ENCODE peak calls at places on chromosomes 3 and 15, in four cellular contexts. P is tibial artery, L is brain microvascular endothelial cell, X is hepatocyte. V is an unnamed sample. For H3K36me3, the result is how much of the 10 kb centered on the place peaks cover.

GRCh38 chr3:155178810-155179424 is 98.8 kb downstream of the MME start:
- DNase-seq in P (no peak), L (no peak), X (no peak), V (no peak)

GRCh38 chr15:34065941-34066340 is 26.9 kb upstream of the AVEN start:
- DNase-seq in P (no peak), L (no peak), X (no peak), V (no peak)

GRCh38 chr3:95926904-95927501 is 887.4 kb upstream of the EPHA6 start:
- DNase-seq in P (no peak), L (no peak), X (no peak), V (no peak)

GRCh38 chr3:76482510-76482909 is 557.4 kb upstream of the ROBO2 start:
- DNase-seq in P (no peak), L (no peak), X (no peak), V (no peak)

GRCh38 chr3:184761120-184761841 is 49.4 kb upstream of the MAGEF1 start:
- DNase-seq in P (no peak), L (peak), X (no peak), V (no peak)

GRCh38 chr3:113697192-113698090 is 999 bp upstream of the USF3 start:
- DNase-seq in P (no peak), L (no peak), X (peak), V (no peak)

GRCh38 chr3:25594007-25594502 is 70.7 kb downstream of the TOP2B start:
- DNase-seq in P (no peak), L (peak), X (peak), V (no peak)

GRCh38 chr15:67036775-67037555 is 28.4 kb upstream of the SMAD3 start:
- DNase-seq in P (no peak), L (no peak), X (no peak), V (no peak)

GRCh38 chr15:40769310-40770146 is at the start of gene C15orf62:
- DNase-seq in P (peak), L (no peak), X (peak), V (no peak)

GRCh38 chr3:15096026-15096425 is 2.9 kb downstream of the RBSN start:
- DNase-seq in P (no peak), L (no peak), X (no peak), V (no peak)

GRCh38 chr3:141798455-141798854 is 35.2 kb downstream of the GRK7 start:
- DNase-seq in P (no peak), L (no peak), X (no peak), V (no peak)

GRCh38 chr3:62570888-62571287 is 197.5 kb upstream of the FEZF2 start:
- DNase-seq in P (no peak), L (no peak), X (no peak), V (no peak)

GRCh38 chr3:196055683-196056270 is 26.1 kb downstream of the TFRC start:
- DNase-seq in P (no peak), L (no peak), X (peak), V (no peak)
- H3K36me3 ChIP-seq in P (half or more), L (half or more), X (under half), V (half or more)

GRCh38 chr3:49032646-49033304 is 3.6 kb upstream of the IMPDH2 start:
- DNase-seq in P (no peak), L (no peak), X (no peak), V (no peak)
- H3K36me3 ChIP-seq in P (under half), L (under half), X (under half), V (under half)

GRCh38 chr15:63677778-63678177 is 80.6 kb downstream of the FBXL22 start:
- DNase-seq in P (no peak), L (no peak), X (peak), V (no peak)

GRCh38 chr15:63675263-63675662 is 78.1 kb downstream of the FBXL22 start:
- DNase-seq in P (no peak), L (no peak), X (no peak), V (no peak)

GRCh38 chr15:63678383-63678782 is 81.2 kb downstream of the FBXL22 start:
- DNase-seq in P (no peak), L (no peak), X (no peak), V (no peak)

GRCh38 chr15:63683343-63683951 is 86.3 kb downstream of the FBXL22 start:
- DNase-seq in P (no peak), L (no peak), X (no peak), V (no peak)

GRCh38 chr15:63679588-63679987 is 82.4 kb downstream of the FBXL22 start:
- DNase-seq in P (no peak), L (no peak), X (no peak), V (no peak)
- H3K36me3 ChIP-seq in P (half or more), L (under half), X (under half), V (under half)

DNA sequence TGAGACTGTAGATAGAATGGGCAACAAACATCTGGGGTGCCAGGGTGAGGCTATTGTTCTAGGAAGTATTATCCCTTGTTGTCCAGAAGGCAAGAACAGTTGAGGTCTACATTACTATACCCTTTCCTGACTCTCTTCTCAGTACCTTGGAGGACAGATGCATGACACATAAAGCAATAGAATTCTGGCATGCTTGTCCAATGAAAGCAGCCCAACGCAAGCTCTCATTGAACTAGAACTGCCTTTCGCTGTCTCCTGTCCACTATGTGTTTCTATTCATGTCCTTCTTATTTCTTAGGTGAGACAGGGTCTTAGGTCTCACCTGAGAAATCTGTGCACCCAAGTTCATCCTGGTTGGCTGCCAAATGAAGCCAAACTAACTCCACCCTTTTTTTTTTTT is 68.6 kb downstream of the TGFBR2 start:
- DNase-seq in P (no peak), L (no peak), X (no peak), V (no peak)
- H3K36me3 ChIP-seq in P (half or more), L (half or more), X (under half), V (under half)

GRCh38 chr15:70062321-70062956 is 35.3 kb downstream of the TLE3 start:
- DNase-seq in P (peak), L (peak), X (peak), V (no peak)
- H3K36me3 ChIP-seq in P (under half), L (half or more), X (under half), V (under half)

DNA sequence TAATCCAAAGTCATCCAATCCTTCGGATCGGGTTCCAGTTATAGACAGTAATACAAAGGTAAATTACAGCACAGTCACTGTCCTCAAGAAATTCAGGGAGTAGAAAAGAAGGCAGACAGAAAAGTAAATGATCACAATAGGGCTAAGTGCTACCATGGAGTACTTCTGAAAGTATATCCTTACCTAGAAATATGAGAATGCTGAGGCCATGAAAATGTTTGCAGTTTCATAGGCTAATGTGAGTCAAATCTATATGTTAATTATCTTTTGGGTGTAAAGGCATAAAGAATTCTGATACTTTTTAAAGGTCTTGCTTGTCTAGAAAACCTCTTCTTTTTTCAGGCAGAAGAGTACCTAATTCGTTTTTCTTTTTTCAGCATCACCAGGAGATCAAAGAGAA is 29.8 kb downstream of the PBRM1 start:
- DNase-seq in P (no peak), L (no peak), X (no peak), V (no peak)
- H3K36me3 ChIP-seq in P (half or more), L (half or more), X (under half), V (under half)

GRCh38 chr3:101854608-101855304 is 5.4 kb downstream of the NFKBIZ start:
- DNase-seq in P (no peak), L (no peak), X (no peak), V (no peak)

GRCh38 chr3:101853465-101853864 is 4.2 kb downstream of the NFKBIZ start:
- DNase-seq in P (no peak), L (no peak), X (no peak), V (no peak)

GRCh38 chr3:101852983-101853382 is 3.7 kb downstream of the NFKBIZ start:
- DNase-seq in P (no peak), L (no peak), X (no peak), V (no peak)

GRCh38 chr3:101852315-101852714 is 3.0 kb downstream of the NFKBIZ start:
- DNase-seq in P (no peak), L (no peak), X (no peak), V (no peak)

GRCh38 chr3:101853971-101854370 is 4.7 kb downstream of the NFKBIZ start:
- DNase-seq in P (no peak), L (no peak), X (no peak), V (no peak)
- H3K36me3 ChIP-seq in P (half or more), L (half or more), X (under half), V (half or more)

DNA sequence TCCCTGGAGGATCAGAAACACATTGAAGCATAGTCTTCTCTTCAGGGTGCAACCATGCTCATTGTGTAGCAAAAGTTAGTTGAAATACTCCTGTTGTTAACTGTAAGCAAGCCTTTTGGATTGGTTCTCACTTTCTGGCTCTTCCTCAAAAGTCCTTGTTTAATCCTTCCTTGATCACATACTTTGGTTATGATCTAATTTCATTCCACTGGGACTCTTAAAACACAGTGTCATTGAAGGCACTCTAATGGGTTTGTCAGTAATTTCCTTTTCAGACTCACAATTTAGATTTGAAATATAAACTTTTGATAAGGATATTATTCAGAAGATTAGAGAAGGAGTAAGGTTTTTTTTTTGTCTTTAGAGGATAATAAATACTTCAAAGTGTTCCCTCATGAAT is 451.7 kb upstream of the SGO1 start:
- DNase-seq in P (no peak), L (no peak), X (no peak), V (no peak)
- H3K36me3 ChIP-seq in P (under half), L (under half), X (under half), V (under half)

GRCh38 chr3:9384141-9384828 is 13.1 kb upstream of the SETD5 start:
- DNase-seq in P (no peak), L (no peak), X (no peak), V (no peak)
- H3K36me3 ChIP-seq in P (half or more), L (half or more), X (under half), V (under half)

GRCh38 chr15:30919877-30920550 is 16.3 kb downstream of the FAN1 start:
- DNase-seq in P (no peak), L (no peak), X (no peak), V (no peak)
- H3K36me3 ChIP-seq in P (under half), L (under half), X (under half), V (under half)

V was measured in thoracic aorta.